ENCODE peak calls at places on chromosomes 13 and 19, in six cellular contexts. G, V, K, S, P and N are unnamed samples.

GRCh38 chr13:19587635-19588300 is 26.4 kb upstream of the TPTE2 start:
- DNase-seq in G (peak; percentile 56), V (peak; percentile 24), K (no peak), S (peak; percentile 60), P (no peak), N (no peak)

GRCh38 chr19:11949201-11949600 is 15.6 kb upstream of the ZNF763 start:
- DNase-seq in G (no peak), V (no peak), K (no peak), S (no peak), P (no peak), N (no peak)

GRCh38 chr13:111372651-111373425 is 52.4 kb downstream of the TEX29 start:
- DNase-seq in G (no peak), V (no peak), K (no peak), S (no peak), P (no peak), N (no peak)

GRCh38 chr19:5719274-5719960 is 529 bp downstream of the LONP1 start:
- DNase-seq in G (no peak), V (peak; percentile 17), K (no peak), S (no peak), P (no peak), N (no peak)

GRCh38 chr13:75279834-75280369 is 202.1 kb downstream of the TBC1D4 start:
- DNase-seq in G (no peak), V (peak; percentile 86), K (no peak), S (no peak), P (no peak), N (no peak)

GRCh38 chr13:48093588-48093987 is 1.3 kb downstream of the MED4 start:
- DNase-seq in G (no peak), V (no peak), K (no peak), S (no peak), P (no peak), N (no peak)

GRCh38 chr19:7676854-7677253 is at the start of gene MCEMP1:
- DNase-seq in G (no peak), V (no peak), K (no peak), S (no peak), P (no peak), N (no peak)

GRCh38 chr19:8926341-8926740 is 83.9 kb downstream of the MUC16 start:
- DNase-seq in G (no peak), V (no peak), K (no peak), S (no peak), P (no peak), N (no peak)

DNA sequence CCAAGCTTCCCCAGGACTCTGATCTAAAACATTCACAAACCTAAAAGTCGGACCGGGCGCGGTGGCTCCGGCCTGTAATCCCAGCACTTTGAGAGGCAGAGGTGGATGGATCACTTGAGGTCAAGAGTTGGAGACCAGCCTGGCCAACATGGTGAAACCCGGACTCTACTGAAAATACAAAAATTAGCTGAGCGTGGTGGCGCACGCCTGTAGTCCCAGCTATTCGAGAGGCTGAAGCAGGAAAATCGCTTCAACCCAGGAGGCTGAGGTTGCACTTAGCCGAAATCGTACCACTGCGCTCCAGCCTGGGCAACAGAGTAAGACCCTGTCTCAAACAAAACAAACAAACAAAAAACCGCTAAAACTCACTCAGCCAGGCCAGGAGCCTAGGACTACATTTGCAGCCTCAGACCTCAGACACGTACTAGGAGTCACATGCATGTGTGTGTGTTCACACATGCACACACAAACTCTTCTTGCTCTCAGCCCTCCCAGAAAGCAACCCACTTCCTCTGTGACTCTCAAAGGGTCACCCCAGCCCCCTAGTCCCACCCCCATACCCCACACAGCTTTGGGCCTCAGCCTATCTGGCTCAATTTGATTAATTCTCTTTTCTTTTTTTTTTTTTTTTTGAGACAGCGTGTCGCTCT is 704 bp upstream of the NOTCH3 start:
- DNase-seq in G (no peak), V (no peak), K (no peak), S (no peak), P (no peak), N (no peak)
- H3K4me3 ChIP-seq in G (peak overlapping the region; percentile 81), V (no peak overlapping the region), K (peak overlapping the region; percentile 90), S (no peak overlapping the region), P (no peak overlapping the region), N (peak overlapping the region; percentile 63)

GRCh38 chr13:106001443-106001842 is 534.0 kb downstream of the EFNB2 start:
- DNase-seq in G (no peak), V (no peak), K (no peak), S (no peak), P (no peak), N (no peak)

GRCh38 chr13:105998233-105998550 is 537.3 kb downstream of the EFNB2 start:
- DNase-seq in G (no peak), V (no peak), K (no peak), S (no peak), P (no peak), N (no peak)

GRCh38 chr13:105994340-105994739 is 541.1 kb downstream of the EFNB2 start:
- DNase-seq in G (no peak), V (no peak), K (no peak), S (no peak), P (no peak), N (no peak)

GRCh38 chr13:105996391-105997028 is 539.0 kb downstream of the EFNB2 start:
- DNase-seq in G (no peak), V (no peak), K (no peak), S (no peak), P (no peak), N (no peak)

DNA sequence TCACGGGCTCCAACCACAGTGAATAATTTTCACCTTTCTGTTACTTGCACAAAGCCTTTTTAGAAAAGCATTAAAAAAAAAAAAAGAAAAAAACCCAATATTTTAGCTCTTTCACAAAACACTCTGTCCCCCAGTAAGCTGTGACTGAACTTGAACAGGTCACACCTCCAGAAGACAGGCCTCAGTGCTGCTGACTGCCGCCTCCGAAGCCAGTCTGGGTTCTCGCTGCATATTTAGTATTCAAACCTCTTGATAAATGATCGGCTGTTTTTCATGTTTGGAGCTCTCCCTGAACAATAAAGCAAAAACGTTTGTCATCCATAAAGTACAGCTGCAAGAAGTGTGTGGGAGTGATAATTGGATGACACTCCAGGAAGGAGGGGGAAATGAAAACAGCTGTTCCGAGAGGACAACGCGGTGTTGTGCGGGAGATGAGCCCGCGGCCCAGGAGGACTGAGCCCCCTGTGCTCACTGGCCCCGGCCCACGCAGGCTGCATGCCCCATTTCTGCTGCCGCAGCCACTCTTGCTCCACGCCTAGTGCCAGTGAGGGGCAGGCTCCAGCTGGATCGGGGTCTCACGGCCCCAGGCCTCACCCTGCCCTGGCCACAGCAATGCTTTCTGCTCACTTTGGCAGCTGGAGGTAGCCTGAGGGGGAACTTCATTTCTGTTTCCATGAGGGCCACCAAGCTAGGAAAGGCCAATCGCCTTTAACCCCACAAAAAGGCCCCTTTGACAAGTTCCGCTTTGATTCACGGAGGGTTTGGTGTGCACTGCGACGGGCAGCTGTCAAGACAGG is 537.8 kb downstream of the EFNB2 start:
- DNase-seq in G (peak; percentile 6), V (no peak), K (no peak), S (peak; percentile 47), P (no peak), N (no peak)
- H3K4me3 ChIP-seq in G (no peak overlapping the region), V (no peak overlapping the region), K (no peak overlapping the region), S (no peak overlapping the region), P (no peak overlapping the region), N (no peak overlapping the region)

GRCh38 chr19:35334064-35334753 is 5.2 kb downstream of the CD22 start:
- DNase-seq in G (no peak), V (no peak), K (no peak), S (no peak), P (no peak), N (no peak)
- H3K4me3 ChIP-seq in G (no peak overlapping the region), V (no peak overlapping the region), K (no peak overlapping the region), S (no peak overlapping the region), P (no peak overlapping the region), N (no peak overlapping the region)

GRCh38 chr13:35917252-35917941 is 213.8 kb downstream of the DCLK1 start:
- DNase-seq in G (peak; percentile 7), V (no peak), K (no peak), S (peak; percentile 10), P (no peak), N (no peak)
- H3K4me3 ChIP-seq in G (no peak overlapping the region), V (no peak overlapping the region), K (peak overlapping the region; percentile 62), S (no peak overlapping the region), P (no peak overlapping the region), N (peak overlapping the region; percentile 2)